ENCODE peak calls at places on chromosomes 3 and 15, in six cellular contexts. U is effector CD4-positive, alpha-beta T cell; H is NCI-H2081; D is fibroblast of the aortic adventitia; R is fibroblast of lung; K is NCI-H524. F is an unnamed sample.

GRCh38 chr3:140022061-140022781 is 87.2 kb downstream of the CLSTN2 start:
- DNase-seq in U (no peak), D (no peak), K (peak; percentile 45), R (peak; percentile 20), H (peak; percentile 55), F (no peak)

GRCh38 chr3:170907519-170908234 is 760 bp downstream of the EIF5A2 start:
- DNase-seq in H (no peak), R (peak; percentile 36), U (no peak), D (peak; percentile 27), K (peak; percentile 13), F (no peak)

GRCh38 chr3:27464646-27465045 is 19.5 kb downstream of the SLC4A7 start:
- DNase-seq in H (no peak), D (no peak), U (no peak), R (no peak), K (no peak), F (no peak)

GRCh38 chr3:194139085-194139976 is 3.4 kb downstream of the HES1 start:
- DNase-seq in U (no peak), D (peak; percentile 81), H (no peak), R (peak; percentile 89), K (peak; percentile 37), F (no peak)

GRCh38 chr15:56032366-56032765 is 39.0 kb upstream of the NEDD4 start:
- DNase-seq in K (no peak), R (no peak), H (no peak), U (no peak), D (no peak), F (no peak)

GRCh38 chr3:108103971-108104797 is 13.4 kb upstream of the CD47 start:
- DNase-seq in D (peak; percentile 64), U (no peak), H (peak; percentile 26), R (peak; percentile 30), K (no peak), F (no peak)

GRCh38 chr3:197692641-197693040 is 44.1 kb downstream of the RUBCN start:
- DNase-seq in R (no peak), D (no peak), H (no peak), K (no peak), U (no peak), F (no peak)

GRCh38 chr15:75985966-75986365 is 26.3 kb downstream of the NRG4 start:
- DNase-seq in H (no peak), K (no peak), D (peak; percentile 11), U (no peak), R (peak; percentile 6), F (no peak)

GRCh38 chr3:138455801-138456716 is 21.6 kb downstream of the ESYT3 start:
- DNase-seq in U (no peak), K (peak; percentile 31), D (peak; percentile 47), R (peak; percentile 60), H (no peak), F (no peak)

GRCh38 chr15:48352474-48353072 is 21.3 kb downstream of the DUT start:
- DNase-seq in K (peak; percentile 89), U (peak; percentile 34), D (peak; percentile 79), R (peak; percentile 66), H (peak; percentile 80), F (no peak)

GRCh38 chr3:133394561-133395311 is 5.1 kb upstream of the BFSP2 start:
- DNase-seq in R (peak; percentile 62), U (no peak), K (no peak), H (no peak), D (peak; percentile 58), F (no peak)

GRCh38 chr3:172953576-172953975 is 187.5 kb downstream of the SPATA16 start:
- DNase-seq in R (no peak), U (no peak), H (no peak), D (no peak), K (no peak), F (no peak)

GRCh38 chr3:54197509-54197908 is 75.2 kb downstream of the CACNA2D3 start:
- DNase-seq in D (no peak), K (no peak), H (no peak), U (no peak), R (no peak), F (no peak)

GRCh38 chr3:194255252-194256039 is 95.7 kb downstream of the CPN2 start:
- DNase-seq in K (no peak), D (no peak), H (no peak), R (no peak), U (no peak), F (no peak)

GRCh38 chr3:126105691-126106187 is 21.8 kb upstream of the SLC41A3 start:
- DNase-seq in D (no peak), U (no peak), H (no peak), K (no peak), R (no peak), F (no peak)

GRCh38 chr15:85296615-85297402 is 83.6 kb upstream of the AKAP13 start:
- DNase-seq in R (peak; percentile 64), K (peak; percentile 89), D (peak; percentile 89), H (peak; percentile 69), U (peak; percentile 61), F (no peak)

GRCh38 chr3:112126501-112126900 is 6.5 kb downstream of the GCSAM start:
- DNase-seq in H (no peak), U (no peak), R (peak; percentile 23), D (peak; percentile 34), K (no peak), F (no peak)

GRCh38 chr3:186035277-186035676 is 73.6 kb downstream of the ETV5 start:
- DNase-seq in H (no peak), R (peak; percentile 13), U (no peak), K (no peak), D (peak; percentile 46), F (no peak)

GRCh38 chr3:167762296-167762695 is 26.8 kb downstream of the SERPINI1 start:
- DNase-seq in U (no peak), D (no peak), K (no peak), H (no peak), R (no peak), F (no peak)

GRCh38 chr15:74257105-74257504 is 21.0 kb downstream of the CCDC33 start:
- DNase-seq in H (no peak), U (no peak), R (no peak), K (peak; percentile 94), D (no peak), F (no peak)

GRCh38 chr15:68983821-68984517 is 30.5 kb upstream of the NOX5 start:
- DNase-seq in R (peak; percentile 65), H (no peak), K (no peak), U (no peak), D (no peak), F (no peak)

GRCh38 chr3:196639517-196640500 is at the start of gene NRROS:
- DNase-seq in K (peak; percentile 72), U (peak; percentile 40), R (peak; percentile 51), H (no peak), D (peak; percentile 49), F (peak; percentile 25)

GRCh38 chr3:32313723-32314473 is 75.4 kb downstream of the CMTM8 start:
- DNase-seq in H (no peak), K (no peak), D (peak; percentile 10), U (peak; percentile 6), R (peak; percentile 53), F (no peak)

GRCh38 chr15:67185051-67185450 is 69.4 kb downstream of the AAGAB start:
- DNase-seq in U (no peak), D (no peak), K (no peak), R (no peak), H (no peak), F (no peak)

GRCh38 chr15:92821491-92822116 is 78.5 kb upstream of the CHD2 start:
- DNase-seq in D (no peak), U (no peak), R (peak; percentile 72), K (no peak), H (no peak), F (no peak)

GRCh38 chr3:72141264-72141663 is 356.3 kb upstream of the PROK2 start:
- DNase-seq in D (no peak), H (no peak), R (no peak), U (no peak), K (no peak), F (no peak)

GRCh38 chr3:155131104-155131503 is 51.0 kb downstream of the MME start:
- DNase-seq in U (no peak), K (no peak), D (peak; percentile 69), H (no peak), R (peak; percentile 50), F (no peak)